ENCODE peak calls at places on chromosomes 4 and X, in six cellular contexts. M is cardiac muscle cell; G is MCF 10A; H is CD8-positive, alpha-beta T cell; L is neural progenitor cell; D is left lung. E is an unnamed sample.

GRCh38 chrX:118526149-118526548 is 30.5 kb downstream of the DOCK11 start:
- DNase-seq in M (peak; percentile 37), G (no peak), H (no peak), L (no peak), D (no peak), E (no peak)

GRCh38 chr4:173013232-173013932 is 155.2 kb upstream of the GALNT7 start:
- DNase-seq in M (peak; percentile 57), G (peak; percentile 46), H (no peak), L (peak; percentile 54), D (no peak), E (peak; percentile 67)

GRCh38 chr4:100462206-100462605 is 55.6 kb downstream of the EMCN start:
- DNase-seq in M (no peak), G (peak; percentile 19), H (no peak), L (no peak), D (no peak), E (no peak)

GRCh38 chrX:22063284-22063683 is 31.2 kb downstream of the PHEX start:
- DNase-seq in M (peak; percentile 38), G (no peak), H (no peak), L (peak; percentile 5), D (no peak), E (no peak)

GRCh38 chrX:2183193-2183725 is 317.5 kb downstream of the DHRSX start:
- DNase-seq in M (no peak), G (no peak), H (no peak), L (peak; percentile 5), D (no peak), E (no peak)

GRCh38 chr4:25908491-25908901 is 5.5 kb upstream of the SMIM20 start:
- DNase-seq in M (peak; percentile 89), G (peak; percentile 91), H (no peak), L (no peak), D (no peak), E (no peak)

GRCh38 chrX:77446029-77446585 is 1.1 kb upstream of the FGF16 start:
- DNase-seq in M (no peak), G (no peak), H (no peak), L (peak; percentile 48), D (peak; percentile 37), E (peak; percentile 48)

GRCh38 chrX:11543249-11543648 is 122.5 kb downstream of the ARHGAP6 start:
- DNase-seq in M (no peak), G (no peak), H (no peak), L (no peak), D (no peak), E (no peak)

GRCh38 chrX:10983526-10983925 is 127.6 kb upstream of the HCCS start:
- DNase-seq in M (no peak), G (no peak), H (no peak), L (no peak), D (no peak), E (no peak)

GRCh38 chrX:53440101-53440500 is 5.9 kb upstream of the HSD17B10 start:
- DNase-seq in M (no peak), G (no peak), H (no peak), L (no peak), D (no peak), E (no peak)

GRCh38 chr4:82371398-82371972 is 2.3 kb downstream of the HNRNPD start:
- DNase-seq in M (no peak), G (peak; percentile 28), H (no peak), L (no peak), D (no peak), E (no peak)

GRCh38 chr4:74624351-74625151 is 169.8 kb downstream of the BTC start:
- DNase-seq in M (peak; percentile 95), G (peak; percentile 81), H (no peak), L (no peak), D (no peak), E (no peak)

GRCh38 chr4:122765702-122766352 is 33.3 kb downstream of the BBS12 start:
- DNase-seq in M (peak; percentile 82), G (peak; percentile 76), H (no peak), L (no peak), D (no peak), E (no peak)

GRCh38 chr4:168751263-168752225 is 254.7 kb downstream of the PALLD start:
- DNase-seq in M (peak; percentile 56), G (peak; percentile 24), H (no peak), L (no peak), D (no peak), E (no peak)

GRCh38 chr4:126708716-126709115 is 924.0 kb upstream of the INTU start:
- DNase-seq in M (no peak), G (peak; percentile 93), H (no peak), L (no peak), D (no peak), E (no peak)

GRCh38 chrX:40855411-40855810 is 120.1 kb upstream of the MED14 start:
- DNase-seq in M (no peak), G (peak; percentile 90), H (no peak), L (no peak), D (no peak), E (no peak)

GRCh38 chr4:97493815-97494518 is 649.3 kb downstream of the STPG2 start:
- DNase-seq in M (no peak), G (no peak), H (no peak), L (peak; percentile 11), D (no peak), E (no peak)

GRCh38 chrX:46278591-46278990 is 266.6 kb downstream of the ZNF674 start:
- DNase-seq in M (no peak), G (no peak), H (no peak), L (no peak), D (no peak), E (no peak)

GRCh38 chr4:52618795-52619590 is 40.1 kb downstream of the USP46 start:
- DNase-seq in M (no peak), G (no peak), H (no peak), L (no peak), D (no peak), E (no peak)

DNA sequence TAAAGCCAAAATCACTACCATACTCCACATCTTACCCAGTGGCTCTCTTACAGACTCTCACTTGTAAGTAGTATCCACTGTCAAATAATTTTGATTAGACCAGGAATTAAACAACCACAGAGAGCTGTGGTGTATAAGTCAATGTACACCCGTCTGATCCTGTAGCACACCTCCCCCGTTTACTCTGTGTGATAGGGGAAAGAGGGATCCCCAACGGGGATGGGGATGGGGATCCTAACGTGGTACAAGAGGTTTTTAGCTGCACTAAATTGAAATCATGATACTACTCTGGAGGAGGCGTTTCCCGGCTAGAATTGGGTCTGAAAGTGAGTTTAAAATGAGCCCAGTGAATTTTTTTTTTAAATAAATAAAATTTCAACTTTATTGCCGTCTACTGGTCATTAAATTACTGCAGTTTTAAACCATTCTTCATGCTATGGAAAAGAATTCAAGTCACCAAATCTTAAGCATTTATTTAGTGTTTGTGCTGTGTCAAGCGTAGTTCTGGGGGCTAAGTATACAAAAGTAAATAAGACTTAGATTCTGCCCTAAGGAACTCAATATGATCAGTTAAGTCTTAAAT is 76.6 kb downstream of the INTS12 start:
- DNase-seq in M (no peak), G (peak; percentile 26), H (no peak), L (no peak), D (no peak), E (no peak)
- TF ChIP-seq CTCF in M (no peak), G (peak; percentile 25), H (no peak), L (no peak), D (no peak), E (peak; percentile 78)

DNA sequence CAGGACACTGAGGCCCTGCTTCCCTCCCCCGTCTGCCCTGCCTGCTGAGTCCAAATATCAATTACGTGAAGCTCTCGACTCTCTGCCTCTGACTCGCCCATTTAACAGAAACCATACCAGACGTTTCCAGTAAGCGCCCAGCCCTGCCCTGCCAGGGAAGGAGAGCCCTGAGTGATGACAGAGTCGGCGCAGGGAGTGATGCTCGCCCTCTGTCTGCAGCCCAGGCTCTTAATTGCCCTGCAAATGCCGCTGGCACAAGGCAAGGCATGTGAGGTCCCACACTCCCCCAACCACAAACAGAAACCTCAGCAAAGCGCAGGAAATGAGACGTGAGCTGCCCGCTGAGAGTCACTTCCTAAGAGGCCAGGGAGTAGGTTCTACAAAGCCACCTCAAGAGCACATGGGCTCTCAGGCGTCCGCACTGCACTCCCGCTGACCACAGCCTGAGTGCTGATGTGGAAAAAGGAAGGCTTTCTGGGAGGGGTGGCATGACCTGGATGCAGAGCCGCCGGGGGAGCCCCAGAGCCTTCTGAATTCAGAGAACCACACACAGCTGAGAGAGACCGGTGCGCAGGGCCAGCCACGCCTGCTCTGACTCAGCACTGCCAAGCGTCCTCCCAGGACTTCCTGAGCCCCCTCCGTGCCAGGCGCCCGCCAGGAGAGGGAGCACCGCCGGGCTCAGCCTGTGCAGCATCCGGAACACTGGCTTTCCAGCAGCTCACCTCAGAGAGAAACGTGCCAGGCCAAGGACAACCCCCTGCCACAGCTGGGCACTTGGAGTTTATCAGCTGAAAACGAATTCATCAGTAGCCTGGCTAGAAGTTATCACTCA is 5.3 kb downstream of the ZFYVE28 start:
- DNase-seq in M (peak; percentile 87), G (peak; percentile 94), H (peak; percentile 93), L (peak; percentile 85), D (peak; percentile 94), E (peak; percentile 61)
- TF ChIP-seq CTCF in M (peak; percentile 54), G (peak; percentile 52), H (peak; percentile 31), L (peak; percentile 47), D (peak; percentile 15), E (no peak)

GRCh38 chrX:15838017-15838416 is 16.6 kb downstream of the AP1S2 start:
- DNase-seq in M (no peak), G (peak; percentile 3), H (no peak), L (peak; percentile 39), D (no peak), E (peak; percentile 8)

GRCh38 chrX:15834051-15834450 is 20.6 kb downstream of the AP1S2 start:
- DNase-seq in M (no peak), G (no peak), H (no peak), L (no peak), D (no peak), E (no peak)

DNA sequence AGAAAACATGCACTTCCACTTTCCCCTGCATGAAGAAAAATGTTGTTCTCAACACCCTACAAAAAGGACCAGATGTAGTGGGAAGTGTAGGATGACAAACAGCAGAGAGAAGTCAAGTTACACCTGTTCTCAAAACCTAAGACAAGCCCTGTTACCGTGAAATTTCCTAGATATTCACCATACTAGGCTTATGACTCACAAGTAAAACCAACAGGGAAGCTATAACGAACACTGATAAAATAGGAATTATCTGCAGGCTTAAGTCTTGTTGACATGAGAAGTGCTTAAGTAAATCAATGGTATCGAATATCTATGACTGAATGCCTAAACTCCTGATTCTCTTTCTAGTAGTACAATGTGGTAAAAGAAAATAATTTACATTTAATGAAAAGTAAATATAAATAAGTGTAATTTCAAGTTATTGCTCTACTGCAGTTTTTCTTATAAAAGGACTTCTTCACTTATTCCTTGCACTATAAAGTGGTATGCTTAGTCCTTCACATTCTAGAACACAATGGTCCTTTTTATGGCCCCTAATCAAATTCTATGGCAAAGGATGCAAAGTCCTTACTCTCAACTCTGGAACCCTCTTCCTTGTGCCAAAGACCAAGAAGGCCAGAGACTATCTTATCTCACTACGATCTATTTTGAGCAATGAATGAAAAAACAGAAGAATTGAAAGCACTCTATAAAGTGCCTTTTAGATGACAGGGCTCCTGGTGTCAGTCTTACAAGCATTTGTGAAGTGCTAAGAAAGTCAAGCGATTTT is 19.6 kb downstream of the AP1S2 start:
- DNase-seq in M (no peak), G (no peak), H (no peak), L (no peak), D (no peak), E (no peak)
- TF ChIP-seq CTCF in M (no peak), G (no peak), H (no peak), L (no peak), D (no peak), E (no peak)

DNA sequence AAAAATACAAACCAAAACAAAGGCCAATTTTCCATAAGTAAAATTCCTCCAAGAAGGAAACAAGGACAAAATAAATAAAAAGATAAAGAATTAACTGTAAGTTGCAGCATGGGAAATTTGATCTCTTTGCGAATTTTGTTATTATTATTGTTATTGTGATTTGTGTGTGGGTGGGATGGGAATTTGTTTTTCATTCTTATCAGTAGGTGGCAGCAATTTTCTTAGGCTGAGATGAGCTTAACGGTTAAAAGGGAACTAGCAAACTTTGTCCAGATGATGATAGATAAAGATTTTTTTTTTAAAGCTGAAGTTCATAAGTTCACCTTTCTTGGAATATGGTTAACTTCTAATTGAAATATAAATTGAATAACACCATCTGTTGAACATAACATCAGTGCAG is 83.2 kb upstream of the IL1RAPL2 start:
- DNase-seq in M (no peak), G (peak; percentile 13), H (no peak), L (no peak), D (no peak), E (no peak)
- TF ChIP-seq CTCF in M (no peak), G (peak; percentile 17), H (no peak), L (peak; percentile 34), D (no peak), E (no peak)

E was measured in endothelial cell.